ENCODE peak calls at places on chromosomes 6 and 20, in eight cellular contexts. B is SK-N-MC; I is heart right ventricle; F is CD8-positive, alpha-beta memory T cell; G is naive thymus-derived CD4-positive, alpha-beta T cell; R is BJ; L is CD4-positive, alpha-beta memory T cell; S is mesenchymal stem cell. Q is an unnamed sample. For H3K36me3, the result is how much of the 10 kb centered on the place peaks cover.

GRCh38 chr20:20017852-20018245 is 687 bp downstream of the NAA20 start:
- DNase-seq in B (no peak), I (no peak), F (peak), G (no peak), R (no peak), L (peak), S (no peak), Q (peak)

GRCh38 chr6:20542927-20543602 is 8.8 kb downstream of the CDKAL1 start:
- DNase-seq in B (no peak), I (no peak), F (no peak), G (no peak), R (no peak), L (no peak), S (peak), Q (no peak)

GRCh38 chr20:57693002-57693582 is 16.7 kb downstream of the PMEPA1 start:
- DNase-seq in B (no peak), I (no peak), F (no peak), G (no peak), R (no peak), L (no peak), S (no peak), Q (no peak)

GRCh38 chr6:12545837-12546658 is 170.5 kb upstream of the PHACTR1 start:
- DNase-seq in B (no peak), I (no peak), F (no peak), G (no peak), R (peak), L (no peak), S (peak), Q (no peak)

GRCh38 chr20:50427740-50428462 is 82.3 kb upstream of the PTPN1 start:
- DNase-seq in B (no peak), I (peak), F (no peak), G (no peak), R (no peak), L (no peak), S (peak), Q (no peak)

GRCh38 chr6:104540743-104541142 is 319.0 kb downstream of the HACE1 start:
- DNase-seq in B (no peak), I (no peak), F (no peak), G (no peak), R (peak), L (no peak), S (peak), Q (no peak)

GRCh38 chr20:36890586-36890985 is 14.6 kb downstream of the TLDC2 start:
- DNase-seq in B (no peak), I (no peak), F (no peak), G (no peak), R (no peak), L (no peak), S (no peak), Q (no peak)

GRCh38 chr6:87700729-87701675 is 1.0 kb downstream of the AKIRIN2 start:
- DNase-seq in B (no peak), I (peak), F (peak), G (no peak), R (no peak), L (peak), S (peak), Q (peak)

GRCh38 chr6:135586844-135587243 is 89.3 kb upstream of the AHI1 start:
- DNase-seq in B (no peak), I (no peak), F (no peak), G (no peak), R (no peak), L (peak), S (peak), Q (no peak)

GRCh38 chr6:79762370-79762769 is 131.2 kb downstream of the SH3BGRL2 start:
- DNase-seq in B (no peak), I (no peak), F (no peak), G (no peak), R (no peak), L (no peak), S (peak), Q (no peak)

GRCh38 chr20:14902432-14903089 is 565.1 kb upstream of the FLRT3 start:
- DNase-seq in B (no peak), I (no peak), F (no peak), G (no peak), R (no peak), L (no peak), S (no peak), Q (no peak)

GRCh38 chr6:117496383-117496990 is 14.0 kb downstream of the DCBLD1 start:
- DNase-seq in B (no peak), I (no peak), F (no peak), G (no peak), R (peak), L (no peak), S (peak), Q (no peak)

GRCh38 chr20:12371955-12372354 is 454.3 kb downstream of the BTBD3 start:
- DNase-seq in B (no peak), I (no peak), F (no peak), G (no peak), R (no peak), L (no peak), S (no peak), Q (no peak)

GRCh38 chr6:12845224-12846004 is 128.8 kb downstream of the PHACTR1 start:
- DNase-seq in B (no peak), I (no peak), F (no peak), G (no peak), R (no peak), L (no peak), S (no peak), Q (no peak)

GRCh38 chr20:60105404-60105803 is 147.2 kb downstream of the CDH26 start:
- DNase-seq in B (no peak), I (no peak), F (no peak), G (no peak), R (no peak), L (no peak), S (no peak), Q (no peak)

GRCh38 chr6:149761438-149761837 is 11.9 kb downstream of the PCMT1 start:
- DNase-seq in B (no peak), I (no peak), F (no peak), G (no peak), R (no peak), L (no peak), S (no peak), Q (no peak)

DNA sequence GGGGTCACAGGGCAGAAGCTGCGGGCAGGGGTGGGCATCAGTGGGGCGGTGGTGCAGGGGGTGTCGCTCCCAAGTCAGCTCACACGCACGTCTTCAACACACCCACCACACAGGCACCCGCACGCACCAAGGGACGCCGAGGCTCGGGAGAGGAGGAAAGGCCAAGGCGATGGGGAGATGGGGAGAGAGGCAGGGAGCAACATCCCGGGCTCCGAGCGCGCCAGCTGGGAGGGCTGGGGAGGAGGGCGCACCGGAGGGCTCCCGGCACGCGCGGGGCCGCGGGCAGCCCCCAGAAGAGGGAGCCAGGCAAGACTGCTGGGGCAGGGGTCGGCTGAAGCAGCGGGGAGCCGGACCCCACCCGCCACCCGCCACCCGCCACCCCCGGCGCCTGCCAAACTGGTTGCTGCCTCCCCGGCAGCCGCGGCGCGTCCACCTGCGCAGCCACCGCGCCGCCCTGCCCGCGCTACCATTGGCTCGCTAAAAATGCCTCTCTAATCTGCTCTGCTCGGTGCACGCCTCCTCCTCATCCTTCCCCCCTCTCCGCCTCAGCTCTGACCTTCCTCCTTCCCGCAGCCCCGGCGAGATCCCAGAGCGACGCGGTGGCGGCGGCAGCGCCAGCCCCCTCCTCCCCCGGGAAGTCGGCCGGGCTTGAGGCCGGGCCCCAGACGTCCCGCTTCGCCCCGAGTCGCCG is at the start of gene PACSIN1:
- DNase-seq in B (no peak), I (peak), F (peak), G (no peak), R (no peak), L (peak), S (no peak), Q (no peak)
- H3K4me3 ChIP-seq in B (no peak), I (peak), F (peak), G (no peak), R (peak), L (no peak), S (peak), Q (no peak)

GRCh38 chr20:38049800-38050199 is 16.3 kb downstream of the RPRD1B start:
- DNase-seq in B (no peak), I (no peak), F (no peak), G (no peak), R (no peak), L (no peak), S (peak), Q (no peak)

GRCh38 chr20:38040276-38040675 is 6.7 kb downstream of the RPRD1B start:
- DNase-seq in B (no peak), I (no peak), F (no peak), G (no peak), R (no peak), L (no peak), S (no peak), Q (no peak)

GRCh38 chr20:38043512-38044300 is 10.2 kb downstream of the RPRD1B start:
- DNase-seq in B (no peak), I (no peak), F (no peak), G (no peak), R (no peak), L (no peak), S (peak), Q (no peak)

GRCh38 chr20:38046572-38046971 is 13.0 kb downstream of the RPRD1B start:
- DNase-seq in B (no peak), I (no peak), F (no peak), G (no peak), R (no peak), L (no peak), S (no peak), Q (no peak)

DNA sequence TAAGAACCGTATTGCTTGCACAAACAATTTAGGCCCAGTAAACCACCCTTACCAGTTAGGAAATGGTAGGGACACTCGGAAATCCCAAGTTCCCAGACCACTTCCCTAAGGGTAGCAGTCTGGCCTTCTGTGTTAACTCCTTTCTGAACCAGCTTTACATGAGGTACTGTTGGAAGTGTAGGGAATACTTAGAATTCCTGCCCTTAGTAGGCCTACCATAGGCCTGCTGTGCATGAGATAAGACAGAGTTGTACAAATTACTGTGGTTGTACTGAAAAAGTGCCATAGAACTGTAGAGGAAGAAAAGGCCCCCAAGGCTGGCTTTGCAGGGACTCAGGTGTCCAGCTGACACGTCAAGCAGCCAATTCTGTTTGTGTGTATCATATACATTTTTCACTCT is 11.1 kb downstream of the RPRD1B start:
- DNase-seq in B (no peak), I (no peak), F (no peak), G (no peak), R (no peak), L (no peak), S (no peak), Q (no peak)
- H3K36me3 ChIP-seq in B (half or more), I (under half), F (under half), G (under half), R (under half), L (under half), S (under half), Q (half or more)

DNA sequence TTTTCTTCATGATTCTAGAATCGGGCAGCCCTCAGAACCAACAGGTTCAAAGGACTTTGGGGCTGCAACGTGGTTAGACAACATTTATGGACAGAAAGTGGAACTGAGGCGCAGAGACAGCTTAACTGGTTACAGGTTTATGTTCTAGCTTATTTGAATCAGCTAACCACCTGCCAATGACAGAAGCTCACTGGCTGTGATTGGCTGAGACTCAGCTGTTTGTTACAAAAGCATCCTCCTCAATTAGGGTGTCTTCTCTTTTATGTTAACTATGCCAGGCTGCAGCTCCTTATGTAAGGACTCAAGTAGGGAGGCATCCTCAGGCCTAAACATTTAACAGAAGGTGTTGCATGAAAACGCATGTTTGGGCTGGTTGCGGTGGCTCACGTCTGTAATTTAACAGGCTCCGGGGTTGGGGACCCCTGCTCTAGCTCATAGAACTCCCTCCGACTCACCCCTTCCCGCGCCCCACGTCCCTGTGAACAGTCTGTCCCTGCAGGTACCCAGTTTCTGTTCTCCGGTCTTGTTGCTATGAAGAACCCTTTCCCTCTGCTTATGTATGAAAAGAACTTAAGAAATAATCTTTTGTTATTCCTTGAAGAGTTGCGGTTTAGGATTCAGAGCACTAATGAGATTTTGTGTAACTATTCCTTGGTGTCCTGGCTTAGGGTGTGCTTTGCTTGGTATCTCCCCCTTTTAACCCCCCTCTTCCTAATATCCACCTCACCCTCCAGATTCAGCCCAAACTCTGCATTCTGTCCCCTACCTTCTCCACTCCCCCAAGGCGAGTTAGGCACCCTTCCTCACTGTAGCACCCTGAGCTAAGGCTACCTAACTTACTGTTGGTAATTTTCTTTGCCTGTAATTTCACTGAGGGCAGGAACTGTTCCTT is 1.2 kb upstream of the TMEM181 start:
- DNase-seq in B (no peak), I (no peak), F (no peak), G (no peak), R (no peak), L (no peak), S (no peak), Q (no peak)
- H3K4me3 ChIP-seq in B (no peak), I (no peak), F (no peak), G (peak), R (no peak), L (no peak), S (no peak), Q (no peak)

GRCh38 chr6:26129656-26130055 is 42.4 kb downstream of the HFE start:
- DNase-seq in B (no peak), I (no peak), F (peak), G (peak), R (no peak), L (no peak), S (no peak), Q (no peak)

GRCh38 chr6:26130581-26131247 is 43.5 kb downstream of the HFE start:
- DNase-seq in B (no peak), I (no peak), F (no peak), G (no peak), R (no peak), L (no peak), S (no peak), Q (no peak)

GRCh38 chr6:26136321-26136720 is 49.1 kb downstream of the HFE start:
- DNase-seq in B (peak), I (no peak), F (no peak), G (no peak), R (no peak), L (no peak), S (no peak), Q (no peak)

GRCh38 chr6:26131618-26132017 is 44.4 kb downstream of the HFE start:
- DNase-seq in B (no peak), I (no peak), F (no peak), G (no peak), R (no peak), L (no peak), S (no peak), Q (no peak)

DNA sequence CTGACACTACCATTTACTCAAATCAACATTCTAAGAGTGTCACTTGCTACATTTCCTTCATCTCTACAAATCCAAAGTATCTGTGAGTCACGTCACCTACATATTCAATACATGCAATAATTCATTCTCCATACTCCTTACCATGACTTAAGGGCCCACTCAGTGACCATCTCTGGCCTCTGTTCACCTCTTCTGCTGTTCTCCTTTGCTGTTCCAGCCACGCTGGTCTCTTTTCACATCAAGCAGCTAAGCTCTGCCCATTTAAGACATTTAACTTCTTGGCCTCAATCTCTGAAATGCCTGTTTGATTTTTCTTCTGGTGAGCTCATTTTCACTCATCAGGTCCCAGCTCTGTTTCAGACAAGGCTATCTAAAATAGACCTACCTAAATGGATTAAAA is 46.5 kb downstream of the HFE start:
- DNase-seq in B (no peak), I (no peak), F (no peak), G (no peak), R (no peak), L (no peak), S (no peak), Q (no peak)
- H3K36me3 ChIP-seq in B (under half), I (under half), F (under half), G (under half), R (under half), L (under half), S (under half), Q (under half)

DNA sequence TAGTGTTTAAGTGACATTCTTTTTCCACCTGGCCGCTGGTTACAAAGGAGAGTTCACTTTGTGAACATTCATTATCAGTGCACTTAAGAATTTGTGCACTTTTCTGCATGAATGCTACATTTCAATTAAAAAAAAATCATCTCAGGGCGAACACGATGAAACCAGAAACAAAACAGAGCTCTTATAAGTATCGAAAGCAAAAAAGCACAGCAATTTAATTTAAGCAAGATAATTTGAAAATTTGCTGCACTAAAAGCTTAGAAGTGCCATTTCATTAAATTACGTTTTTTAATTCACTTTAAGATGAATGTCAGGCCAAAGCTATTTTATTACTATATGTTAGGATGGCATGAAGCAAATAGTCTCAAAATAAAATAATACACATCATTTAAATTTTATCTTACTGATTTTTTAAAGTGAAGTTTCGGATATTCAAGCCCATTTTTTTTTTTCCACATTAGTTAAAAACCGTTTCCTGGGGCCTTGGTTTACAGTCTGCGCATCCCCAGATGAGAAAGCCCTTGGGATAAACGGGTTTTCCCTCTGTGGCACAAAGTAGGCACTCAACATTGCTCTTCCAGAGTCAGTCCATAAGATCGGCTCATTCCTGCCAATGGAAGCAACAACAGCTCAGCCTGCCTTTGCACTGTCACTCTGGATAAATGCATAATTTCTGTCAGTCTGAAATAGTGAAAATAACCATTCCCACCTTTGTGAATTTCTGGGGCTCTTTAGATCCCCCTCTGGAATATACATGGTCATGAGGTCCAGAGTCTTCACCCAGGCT is 80.1 kb downstream of the FYN start:
- DNase-seq in B (no peak), I (no peak), F (no peak), G (no peak), R (no peak), L (no peak), S (no peak), Q (no peak)
- H3K4me3 ChIP-seq in B (no peak), I (no peak), F (peak), G (peak), R (no peak), L (peak), S (no peak), Q (no peak)

GRCh38 chr6:158787395-158787794 is 31.8 kb downstream of the EZR start:
- DNase-seq in B (no peak), I (no peak), F (no peak), G (no peak), R (no peak), L (no peak), S (no peak), Q (no peak)
- H3K36me3 ChIP-seq in B (half or more), I (under half), F (half or more), G (under half), R (under half), L (half or more), S (under half), Q (half or more)

GRCh38 chr6:2953098-2953497 is 18.3 kb downstream of the SERPINB6 start:
- DNase-seq in B (no peak), I (no peak), F (no peak), G (no peak), R (no peak), L (no peak), S (no peak), Q (no peak)
- H3K4me3 ChIP-seq in B (no peak), I (no peak), F (no peak), G (no peak), R (no peak), L (no peak), S (no peak), Q (no peak)

Q was measured in DND-41.